ENCODE peak calls at places on chromosomes 2 and 18, in eight cellular contexts. Z, W, M, K, P, I, U and G are unnamed samples.

GRCh38 chr2:157184161-157184910 is 73.2 kb upstream of the GALNT5 start:
- DNase-seq in M (no peak), K (peak; percentile 46), P (no peak), U (no peak), W (no peak), Z (no peak), I (no peak), G (no peak)

GRCh38 chr2:45855374-45855773 is 203.9 kb downstream of the PRKCE start:
- DNase-seq in I (no peak), Z (no peak), U (no peak), P (no peak), M (no peak), W (no peak), K (no peak), G (no peak)

GRCh38 chr18:50401888-50402287 is 27.0 kb downstream of the SKA1 start:
- DNase-seq in Z (no peak), I (no peak), K (no peak), P (no peak), U (no peak), M (peak; percentile 18), W (peak; percentile 12), G (no peak)

GRCh38 chr2:172196768-172197322 is 94.1 kb upstream of the DLX2 start:
- DNase-seq in W (peak; percentile 93), M (peak; percentile 76), U (no peak), K (peak; percentile 67), P (no peak), Z (no peak), I (peak; percentile 94), G (no peak)

GRCh38 chr2:10487144-10488104 is 39.3 kb upstream of the ODC1 start:
- DNase-seq in W (no peak), U (no peak), Z (no peak), I (peak; percentile 48), M (no peak), P (no peak), K (no peak), G (no peak)

GRCh38 chr2:73987109-73987947 is 2.6 kb downstream of the TET3 start:
- DNase-seq in K (no peak), P (no peak), W (no peak), M (no peak), I (peak; percentile 67), Z (no peak), U (no peak), G (no peak)

GRCh38 chr2:155696561-155696960 is 636.0 kb downstream of the NR4A2 start:
- DNase-seq in M (no peak), K (no peak), W (no peak), I (no peak), Z (no peak), P (no peak), U (no peak), G (no peak)

GRCh38 chr2:143158098-143158497 is 28.9 kb downstream of the ARHGAP15 start:
- DNase-seq in P (no peak), M (no peak), K (no peak), I (no peak), Z (no peak), W (no peak), U (no peak), G (no peak)

GRCh38 chr18:79926306-79926705 is 25.1 kb downstream of the SLC66A2 start:
- DNase-seq in W (no peak), I (no peak), U (no peak), K (no peak), P (peak; percentile 3), M (no peak), Z (no peak), G (no peak)

GRCh38 chr2:95026471-95027368 is 1.2 kb downstream of the MAL start:
- DNase-seq in I (no peak), M (no peak), K (no peak), U (no peak), Z (no peak), W (no peak), P (no peak), G (no peak)

GRCh38 chr2:2523395-2524339 is 192.6 kb upstream of the MYT1L start:
- DNase-seq in I (no peak), Z (no peak), U (no peak), M (no peak), P (no peak), W (no peak), K (no peak), G (no peak)

GRCh38 chr18:44682181-44682870 is 1.6 kb downstream of the SETBP1 start:
- DNase-seq in W (no peak), I (no peak), Z (no peak), K (no peak), U (no peak), P (peak; percentile 57), M (no peak), G (no peak)

GRCh38 chr2:30371772-30372373 is 75.2 kb upstream of the LCLAT1 start:
- DNase-seq in Z (no peak), P (peak; percentile 36), M (no peak), K (peak; percentile 7), U (no peak), W (no peak), I (no peak), G (no peak)

GRCh38 chr2:25234756-25235155 is 66.4 kb upstream of the POMC start:
- DNase-seq in U (no peak), I (no peak), W (no peak), M (no peak), P (no peak), Z (no peak), K (no peak), G (no peak)

GRCh38 chr2:216004408-216005283 is 8.7 kb downstream of the MREG start:
- DNase-seq in W (no peak), U (peak; percentile 31), M (no peak), I (no peak), Z (no peak), P (no peak), K (no peak), G (no peak)

GRCh38 chr18:70422061-70422965 is 133.5 kb downstream of the SOCS6 start:
- DNase-seq in Z (peak; percentile 94), I (peak; percentile 87), U (no peak), P (peak; percentile 84), K (peak; percentile 91), W (peak; percentile 87), M (peak; percentile 99), G (no peak)

GRCh38 chr2:94982156-94982555 is 43.4 kb upstream of the MAL start:
- DNase-seq in I (no peak), P (no peak), U (no peak), Z (no peak), M (no peak), K (no peak), W (no peak), G (no peak)

GRCh38 chr2:234996467-234997270 is 44.9 kb downstream of the SH3BP4 start:
- DNase-seq in W (no peak), K (peak; percentile 45), P (no peak), M (peak; percentile 82), U (no peak), Z (no peak), I (no peak), G (peak; percentile 92)

GRCh38 chr18:3721771-3722661 is 272.0 kb downstream of the TGIF1 start:
- DNase-seq in W (no peak), K (no peak), P (no peak), U (no peak), I (peak; percentile 68), Z (no peak), M (no peak), G (no peak)

GRCh38 chr2:127032601-127033000 is 74.4 kb downstream of the BIN1 start:
- DNase-seq in P (no peak), M (no peak), U (no peak), Z (no peak), K (peak; percentile 44), I (no peak), W (no peak), G (no peak)

GRCh38 chr18:3248062-3248669 is 565 bp downstream of the MYL12A start:
- DNase-seq in Z (no peak), I (peak; percentile 65), K (no peak), W (no peak), M (no peak), U (no peak), P (no peak), G (no peak)

GRCh38 chr2:230418341-230419016 is 2.5 kb downstream of the SP100 start:
- DNase-seq in M (peak; percentile 72), I (peak; percentile 43), P (no peak), W (peak; percentile 26), U (no peak), K (peak; percentile 82), Z (no peak), G (no peak)

GRCh38 chr2:176471949-176472348 is 202.7 kb downstream of the MTX2 start:
- DNase-seq in I (no peak), W (no peak), K (no peak), Z (no peak), P (no peak), M (no peak), U (no peak), G (no peak)

GRCh38 chr2:84840306-84840705 is 40.6 kb downstream of the TRABD2A start:
- DNase-seq in Z (no peak), W (no peak), U (no peak), I (no peak), M (peak; percentile 36), P (no peak), K (peak; percentile 26), G (no peak)

GRCh38 chr18:53380063-53380639 is 844.3 kb downstream of the MBD2 start:
- DNase-seq in P (no peak), Z (peak; percentile 25), M (peak; percentile 57), I (peak; percentile 52), K (peak; percentile 35), U (no peak), W (peak; percentile 0), G (peak; percentile 13)

GRCh38 chr18:25516747-25517498 is 165.0 kb upstream of the ZNF521 start:
- DNase-seq in K (no peak), M (no peak), W (no peak), I (no peak), P (no peak), Z (no peak), U (no peak), G (no peak)

GRCh38 chr2:182587831-182588230 is 128.2 kb upstream of the DNAJC10 start:
- DNase-seq in U (no peak), K (peak; percentile 85), Z (no peak), P (no peak), M (peak; percentile 74), W (no peak), I (no peak), G (no peak)

GRCh38 chr18:79573921-79574491 is 105.6 kb upstream of the CTDP1 start:
- DNase-seq in Z (no peak), W (no peak), P (no peak), U (no peak), M (no peak), K (no peak), I (no peak), G (no peak)

GRCh38 chr18:69691008-69691760 is 256.5 kb downstream of the CD226 start:
- DNase-seq in Z (no peak), U (no peak), P (no peak), K (no peak), I (no peak), M (no peak), W (no peak), G (no peak)

GRCh38 chr18:55778731-55779460 is 190.9 kb upstream of the TCF4 start:
- DNase-seq in K (no peak), P (no peak), W (no peak), U (peak; percentile 17), I (peak; percentile 58), M (no peak), Z (no peak), G (no peak)